ENCODE peak calls at places on chromosomes 11 and 22, in four cellular contexts. H is central memory CD8-positive, alpha-beta T cell; D is HCT116; P is stimulated activated naive B cell treated with anti-CD40 and anti-IgM and Interleukin-4, amounts not matched to agents 10 μg/mL and 1 μg/mL and 100 μg/mL, for 72 hours. R is an unnamed sample.

GRCh38 chr11:66243816-66244215 is 24.6 kb upstream of the RAB1B start:
- DNase-seq in H (no peak), D (no peak), P (no peak), R (no peak)

GRCh38 chr22:36914383-36914752 is 940 bp downstream of the CSF2RB start:
- DNase-seq in H (no peak), D (no peak), P (no peak), R (no peak)

GRCh38 chr22:28674121-28674563 is 5.5 kb downstream of the TTC28 start:
- DNase-seq in H (peak; percentile 37), D (no peak), P (peak; percentile 25), R (no peak)

GRCh38 chr22:43432883-43433415 is 21.1 kb downstream of the MPPED1 start:
- DNase-seq in H (no peak), D (no peak), P (no peak), R (no peak)

GRCh38 chr11:71284525-71285092 is 32.2 kb upstream of the SHANK2 start:
- DNase-seq in H (no peak), D (no peak), P (no peak), R (no peak)

GRCh38 chr11:95307310-95307709 is 76.3 kb upstream of the SESN3 start:
- DNase-seq in H (no peak), D (no peak), P (no peak), R (no peak)

GRCh38 chr11:83195176-83195531 is 1.6 kb downstream of the ANKRD42 start:
- DNase-seq in H (no peak), D (no peak), P (no peak), R (no peak)

GRCh38 chr11:48107188-48107704 is 109.4 kb upstream of the OR4B1 start:
- DNase-seq in H (no peak), D (no peak), P (peak; percentile 85), R (no peak)

GRCh38 chr22:37472418-37473006 is 13.7 kb downstream of the MFNG start:
- DNase-seq in H (no peak), D (no peak), P (no peak), R (peak; percentile 32)

GRCh38 chr22:40238425-40239344 is 61.0 kb downstream of the TNRC6B start:
- DNase-seq in H (no peak), D (no peak), P (no peak), R (no peak)

GRCh38 chr11:68044145-68044813 is 5.5 kb downstream of the TCIRG1 start:
- DNase-seq in H (no peak), D (no peak), P (no peak), R (no peak)

GRCh38 chr11:114110948-114111347 is 51.4 kb downstream of the ZBTB16 start:
- DNase-seq in H (no peak), D (no peak), P (no peak), R (no peak)

GRCh38 chr22:50293441-50294318 is 13.8 kb downstream of the PLXNB2 start:
- DNase-seq in H (no peak), D (no peak), P (peak; percentile 48), R (peak; percentile 52)

GRCh38 chr11:44847316-44847715 is 103.4 kb downstream of the TP53I11 start:
- DNase-seq in H (no peak), D (no peak), P (no peak), R (no peak)

GRCh38 chr11:119417726-119418540 is 5.0 kb downstream of the THY1 start:
- DNase-seq in H (no peak), D (no peak), P (no peak), R (no peak)